ENCODE peak calls at places on chromosomes 12 and 14, in seven cellular contexts. R is transverse colon, V is sigmoid colon, T is suprapubic skin, F is K562, H is ovary, N is SK-N-SH. A is an unnamed sample.

GRCh38 chr12:132465269-132466190 is 24.4 kb upstream of the FBRSL1 start:
- DNase-seq in F (no peak), R (no peak), N (no peak), V (no peak), H (no peak), T (no peak), A (no peak)

GRCh38 chr12:105355752-105356151 is 25.3 kb downstream of the C12orf75 start:
- DNase-seq in H (no peak), N (no peak), R (no peak), V (no peak), F (no peak), T (no peak), A (no peak)

GRCh38 chr12:94180558-94181296 is 32.4 kb downstream of the PLXNC1 start:
- DNase-seq in R (no peak), N (no peak), V (no peak), H (no peak), F (no peak), T (no peak), A (no peak)

GRCh38 chr12:56074396-56074795 is 5.6 kb upstream of the ERBB3 start:
- DNase-seq in R (no peak), F (peak; percentile 2), T (no peak), V (peak; percentile 1), H (no peak), N (no peak), A (no peak)

GRCh38 chr12:22334696-22335290 is at the start of gene ST8SIA1:
- DNase-seq in T (peak; percentile 84), V (peak; percentile 82), F (no peak), H (peak; percentile 60), N (peak; percentile 73), R (peak; percentile 43), A (no peak)

GRCh38 chr12:58655375-58655774 is 264.9 kb downstream of the LRIG3 start:
- DNase-seq in T (no peak), V (no peak), H (no peak), F (no peak), R (no peak), N (no peak), A (peak; percentile 82)

GRCh38 chr14:22871962-22872832 is 657 bp downstream of the LRP10 start:
- DNase-seq in T (peak; percentile 92), F (peak; percentile 79), R (peak; percentile 92), N (peak; percentile 83), H (peak; percentile 92), V (peak; percentile 93), A (peak; percentile 96)

GRCh38 chr12:103441437-103442186 is 54.2 kb downstream of the C12orf42 start:
- DNase-seq in N (no peak), T (no peak), H (no peak), V (no peak), R (peak; percentile 25), F (no peak), A (no peak)

GRCh38 chr14:71235865-71236264 is 328.6 kb downstream of the PCNX1 start:
- DNase-seq in V (peak; percentile 71), H (no peak), N (peak; percentile 75), T (peak; percentile 82), R (no peak), F (no peak), A (no peak)

GRCh38 chr12:54723653-54724256 is 75.6 kb upstream of the DCD start:
- DNase-seq in T (no peak), R (no peak), N (no peak), V (no peak), H (no peak), F (peak; percentile 34), A (no peak)

GRCh38 chr12:24038211-24038997 is 88.9 kb upstream of the SOX5 start:
- DNase-seq in T (no peak), V (no peak), H (no peak), R (no peak), N (no peak), F (no peak), A (no peak)

GRCh38 chr14:34187645-34188044 is 236.8 kb upstream of the EGLN3 start:
- DNase-seq in T (no peak), F (no peak), V (no peak), N (no peak), H (no peak), R (no peak), A (no peak)

GRCh38 chr12:20701106-20701505 is 6.0 kb downstream of the SLCO1C1 start:
- DNase-seq in N (no peak), V (no peak), R (no peak), H (no peak), F (no peak), T (no peak), A (no peak)

GRCh38 chr12:54201001-54201794 is 12.4 kb upstream of the SMUG1 start:
- DNase-seq in H (peak; percentile 79), T (no peak), N (peak; percentile 88), F (peak; percentile 83), R (peak; percentile 68), V (peak; percentile 77), A (no peak)

GRCh38 chr14:61864329-61864898 is 102.2 kb downstream of the SNAPC1 start:
- DNase-seq in T (no peak), F (no peak), V (no peak), N (no peak), H (no peak), R (no peak), A (no peak)

GRCh38 chr14:34137001-34137400 is 186.1 kb upstream of the EGLN3 start:
- DNase-seq in V (no peak), F (no peak), T (no peak), N (no peak), H (no peak), R (no peak), A (no peak)

GRCh38 chr14:42140001-42140400 is 533.3 kb downstream of the LRFN5 start:
- DNase-seq in N (no peak), V (no peak), R (no peak), F (no peak), T (no peak), H (no peak), A (no peak)

GRCh38 chr12:108046633-108047032 is 82.5 kb upstream of the WSCD2 start:
- DNase-seq in T (no peak), R (no peak), N (no peak), H (no peak), V (peak; percentile 65), F (no peak), A (no peak)

GRCh38 chr12:93572712-93573551 is 457 bp downstream of the SOCS2 start:
- DNase-seq in H (peak; percentile 58), T (peak; percentile 81), F (no peak), R (peak; percentile 41), N (peak; percentile 32), V (peak; percentile 72), A (no peak)

GRCh38 chr12:107670999-107671643 is 14.5 kb upstream of the PWP1 start:
- DNase-seq in H (no peak), F (peak; percentile 59), V (no peak), N (no peak), R (peak; percentile 27), T (no peak), A (no peak)

GRCh38 chr14:54881761-54882401 is 20.7 kb downstream of the GCH1 start:
- DNase-seq in R (no peak), H (no peak), T (no peak), F (no peak), V (no peak), N (no peak), A (peak; percentile 70)

GRCh38 chr12:54211920-54212319 is 23.1 kb upstream of the SMUG1 start:
- DNase-seq in V (no peak), F (no peak), R (no peak), N (no peak), T (no peak), H (no peak), A (no peak)

GRCh38 chr14:105605501-105606304 is 79.3 kb downstream of the TMEM121 start:
- DNase-seq in V (peak; percentile 55), N (no peak), R (no peak), F (no peak), T (peak; percentile 68), H (peak; percentile 14), A (no peak)

GRCh38 chr12:24444634-24445033 is 495.2 kb upstream of the SOX5 start:
- DNase-seq in V (no peak), F (no peak), N (no peak), H (no peak), T (no peak), R (no peak), A (no peak)

GRCh38 chr14:31036552-31036951 is 10.4 kb upstream of the STRN3 start:
- DNase-seq in H (no peak), T (no peak), N (no peak), V (no peak), R (no peak), F (no peak), A (peak; percentile 64)
- TF ChIP-seq EP300 in H (no peak), T (no peak), N (no peak), V (no peak), R (no peak), F (no peak), A (no peak)

GRCh38 chr12:46471404-46471803 is 98.8 kb upstream of the SLC38A2 start:
- DNase-seq in H (no peak), F (no peak), V (no peak), R (no peak), T (no peak), N (no peak), A (no peak)

GRCh38 chr12:46475972-46476645 is 103.5 kb upstream of the SLC38A2 start:
- DNase-seq in F (no peak), R (no peak), N (no peak), V (no peak), H (no peak), T (no peak), A (no peak)

GRCh38 chr12:46472893-46473633 is 100.5 kb upstream of the SLC38A2 start:
- DNase-seq in N (peak; percentile 47), H (no peak), R (no peak), F (no peak), V (no peak), T (no peak), A (no peak)

GRCh38 chr12:46472144-46472705 is 99.7 kb upstream of the SLC38A2 start:
- DNase-seq in V (no peak), H (no peak), N (no peak), T (no peak), F (no peak), R (no peak), A (no peak)

GRCh38 chr12:46473634-46474201 is 101.1 kb upstream of the SLC38A2 start:
- DNase-seq in R (peak; percentile 75), F (no peak), H (peak; percentile 56), V (peak; percentile 81), T (no peak), N (peak; percentile 15), A (no peak)
- TF ChIP-seq EP300 in R (no peak), F (no peak), H (no peak), V (no peak), T (no peak), N (peak; percentile 94), A (no peak)

GRCh38 chr14:92601757-92602417 is 88.3 kb downstream of the RIN3 start:
- DNase-seq in F (no peak), N (no peak), V (peak; percentile 90), H (no peak), R (no peak), T (no peak), A (no peak)
- TF ChIP-seq EP300 in F (no peak), N (no peak), V (peak; percentile 87), H (no peak), R (peak; percentile 91), T (no peak), A (peak; percentile 77)

DNA sequence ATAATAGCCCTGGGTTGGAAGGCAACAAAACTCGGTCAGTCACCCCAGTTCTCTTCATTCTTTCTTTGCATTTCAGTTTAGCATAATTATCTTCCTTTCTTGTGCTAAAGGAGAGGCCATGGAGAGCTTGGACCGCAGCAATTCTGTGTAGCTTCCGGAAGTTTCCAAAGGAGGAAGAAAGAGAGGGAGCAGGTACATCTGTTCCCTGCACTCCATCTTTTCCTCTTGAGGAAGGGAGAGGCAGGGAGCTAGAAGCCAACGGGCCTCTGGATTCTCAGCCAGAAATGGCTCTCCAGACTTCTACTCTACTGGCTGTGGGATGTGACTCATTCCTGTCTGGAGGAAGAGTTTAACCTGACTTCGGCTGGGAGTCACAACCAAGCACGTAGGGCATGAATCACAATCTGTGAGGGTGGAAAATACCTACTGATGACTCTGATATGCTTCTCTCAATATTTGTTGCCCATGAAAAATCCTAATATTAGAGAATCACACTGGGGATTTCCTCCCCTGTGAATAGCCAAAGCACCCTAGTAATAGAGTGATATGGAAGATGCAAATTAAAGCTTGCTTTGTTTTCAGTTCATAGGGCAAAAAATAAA is 17.0 kb downstream of the ANO6 start:
- DNase-seq in T (no peak), N (no peak), V (peak; percentile 73), H (no peak), F (peak; percentile 26), R (no peak), A (no peak)
- TF ChIP-seq EP300 in T (no peak), N (peak; percentile 96), V (no peak), H (no peak), F (no peak), R (no peak), A (no peak)

A was measured in esophagus muscularis mucosa.